ENCODE peak calls at places on chromosomes 6 and 20, in seven cellular contexts. B, M, V, Z, U, D and T are unnamed samples.

GRCh38 chr6:44113396-44113795 is 13.9 kb downstream of the MRPL14 start:
- DNase-seq in B (no peak), D (no peak), V (no peak), U (no peak), M (no peak), Z (no peak), T (no peak)

GRCh38 chr20:11235058-11235457 is 561.3 kb upstream of the JAG1 start:
- DNase-seq in Z (no peak), B (peak), V (no peak), D (no peak), M (no peak), U (no peak), T (no peak)

GRCh38 chr20:19926581-19926980 is 90.6 kb upstream of the NAA20 start:
- DNase-seq in B (no peak), Z (no peak), U (peak), M (no peak), D (no peak), V (no peak), T (no peak)

GRCh38 chr6:36847152-36847551 is 7.9 kb upstream of the CPNE5 start:
- DNase-seq in U (no peak), M (no peak), D (no peak), Z (no peak), B (no peak), V (no peak), T (no peak)

GRCh38 chr20:2141592-2142575 is 40.3 kb downstream of the STK35 start:
- DNase-seq in V (no peak), U (no peak), D (peak), B (no peak), Z (no peak), M (no peak), T (no peak)

GRCh38 chr6:6659600-6660327 is 71.2 kb downstream of the LY86 start:
- DNase-seq in D (peak), M (peak), Z (no peak), B (no peak), U (no peak), V (no peak), T (no peak)

GRCh38 chr6:160279850-160280249 is 21.2 kb upstream of the SLC22A2 start:
- DNase-seq in Z (no peak), B (peak), V (no peak), M (no peak), D (no peak), U (no peak), T (no peak)

GRCh38 chr20:35192071-35192872 is 20.4 kb downstream of the PROCR start:
- DNase-seq in B (no peak), D (no peak), Z (peak), U (peak), V (no peak), M (no peak), T (no peak)

GRCh38 chr6:124441430-124441829 is 520.8 kb upstream of the RNF217 start:
- DNase-seq in U (no peak), D (no peak), V (no peak), Z (no peak), B (no peak), M (no peak), T (no peak)

GRCh38 chr6:41271901-41272395 is 14.5 kb downstream of the TREM1 start:
- DNase-seq in M (no peak), D (peak), U (no peak), V (peak), Z (no peak), B (no peak), T (no peak)

GRCh38 chr6:32845381-32845884 is 1.6 kb upstream of the PSMB8 start:
- DNase-seq in U (no peak), V (no peak), M (peak), B (no peak), Z (no peak), D (no peak), T (no peak)

GRCh38 chr20:46128310-46129151 is 10.4 kb downstream of the CD40 start:
- DNase-seq in M (peak), V (no peak), B (no peak), D (no peak), U (peak), Z (peak), T (peak)

GRCh38 chr6:159062564-159062945 is 17.8 kb upstream of the TAGAP start:
- DNase-seq in B (no peak), V (no peak), Z (no peak), M (peak), D (no peak), U (no peak), T (no peak)

GRCh38 chr6:126773122-126773805 is 345.2 kb upstream of the RSPO3 start:
- DNase-seq in B (no peak), Z (no peak), U (peak), V (no peak), D (no peak), M (no peak), T (no peak)

GRCh38 chr20:32534661-32535240 is 50.4 kb downstream of the NOL4L start:
- DNase-seq in U (no peak), V (no peak), B (no peak), D (no peak), Z (no peak), M (peak), T (no peak)

GRCh38 chr20:61954276-61955021 is 111.2 kb downstream of the TAF4 start:
- DNase-seq in D (no peak), Z (peak), M (no peak), V (peak), U (no peak), B (no peak), T (no peak)

GRCh38 chr6:109424946-109425345 is 15.5 kb downstream of the PPIL6 start:
- DNase-seq in D (no peak), M (no peak), B (no peak), Z (no peak), V (no peak), U (no peak), T (no peak)

GRCh38 chr6:154509421-154510143 is 903 bp downstream of the CNKSR3 start:
- DNase-seq in D (peak), V (peak), M (no peak), B (peak), U (peak), Z (peak), T (no peak)

GRCh38 chr6:119922814-119923213 is 573.3 kb upstream of the MAN1A1 start:
- DNase-seq in B (no peak), D (no peak), Z (no peak), M (no peak), U (no peak), V (no peak), T (no peak)

GRCh38 chr20:10982692-10983091 is 308.9 kb upstream of the JAG1 start:
- DNase-seq in B (peak), D (peak), U (peak), Z (peak), V (no peak), M (no peak), T (no peak)

GRCh38 chr6:98875375-98875774 is 41.0 kb downstream of the POU3F2 start:
- DNase-seq in M (no peak), V (no peak), Z (peak), B (no peak), U (no peak), D (no peak), T (no peak)

GRCh38 chr6:164325168-164325567 is 910.6 kb downstream of the QKI start:
- DNase-seq in M (no peak), V (no peak), Z (no peak), D (no peak), U (no peak), B (no peak), T (no peak)

GRCh38 chr6:143805832-143806281 is 37.3 kb upstream of the LTV1 start:
- DNase-seq in U (no peak), B (no peak), D (no peak), M (no peak), Z (no peak), V (no peak), T (no peak)

GRCh38 chr20:8464368-8464767 is 332.3 kb downstream of the PLCB1 start:
- DNase-seq in B (no peak), D (no peak), U (no peak), V (no peak), Z (no peak), M (peak), T (no peak)

GRCh38 chr20:9543214-9543613 is 28.8 kb downstream of the LAMP5 start:
- DNase-seq in D (no peak), V (no peak), M (no peak), Z (no peak), B (no peak), U (no peak), T (no peak)

GRCh38 chr6:98839788-98840361 is 5.5 kb downstream of the POU3F2 start:
- DNase-seq in D (no peak), Z (no peak), U (peak), V (no peak), M (no peak), B (no peak), T (peak)

GRCh38 chr6:40962241-40962640 is 76.8 kb downstream of the UNC5CL start:
- DNase-seq in Z (no peak), V (no peak), B (peak), D (no peak), M (no peak), U (no peak), T (no peak)

GRCh38 chr20:6819599-6819998 is 52.1 kb downstream of the BMP2 start:
- DNase-seq in V (no peak), M (no peak), Z (no peak), B (peak), U (peak), D (no peak), T (no peak)

GRCh38 chr6:131065112-131065823 is 2.2 kb upstream of the EPB41L2 start:
- DNase-seq in U (no peak), Z (no peak), V (no peak), D (no peak), M (no peak), B (no peak), T (no peak)

GRCh38 chr6:108574457-108575149 is 13.9 kb downstream of the FOXO3 start:
- DNase-seq in V (no peak), M (no peak), Z (no peak), B (no peak), D (no peak), U (no peak), T (no peak)

GRCh38 chr6:167550936-167551633 is 226.2 kb downstream of the TTLL2 start:
- DNase-seq in D (peak), M (no peak), U (no peak), V (peak), Z (peak), B (no peak), T (peak)

GRCh38 chr6:125197795-125198269 is 44.3 kb downstream of the TPD52L1 start:
- DNase-seq in M (no peak), B (peak), U (peak), Z (peak), V (peak), D (peak), T (no peak)

GRCh38 chr20:35523298-35523888 is 6.1 kb downstream of the C20orf173 start:
- DNase-seq in Z (no peak), U (no peak), D (peak), M (peak), V (no peak), B (peak), T (no peak)

GRCh38 chr6:115945306-115945705 is 115.4 kb downstream of the FRK start:
- DNase-seq in Z (no peak), B (no peak), V (no peak), M (no peak), D (no peak), U (no peak), T (no peak)

GRCh38 chr6:44054635-44055559 is 72.4 kb downstream of the MRPL14 start:
- DNase-seq in U (no peak), B (no peak), M (no peak), V (no peak), Z (no peak), D (peak), T (no peak)

GRCh38 chr20:37524221-37524700 is 3.2 kb downstream of the NNAT start:
- DNase-seq in U (no peak), M (no peak), D (no peak), Z (no peak), V (no peak), B (no peak), T (no peak)

GRCh38 chr20:33914871-33915270 is 78.8 kb upstream of the RALY start:
- DNase-seq in U (no peak), B (peak), D (no peak), Z (no peak), V (no peak), M (peak), T (no peak)

GRCh38 chr6:63598001-63598250 is 25.6 kb downstream of the LOC128125822 start:
- DNase-seq in U (no peak), M (no peak), D (no peak), Z (no peak), V (no peak), B (no peak), T (no peak)

DNA sequence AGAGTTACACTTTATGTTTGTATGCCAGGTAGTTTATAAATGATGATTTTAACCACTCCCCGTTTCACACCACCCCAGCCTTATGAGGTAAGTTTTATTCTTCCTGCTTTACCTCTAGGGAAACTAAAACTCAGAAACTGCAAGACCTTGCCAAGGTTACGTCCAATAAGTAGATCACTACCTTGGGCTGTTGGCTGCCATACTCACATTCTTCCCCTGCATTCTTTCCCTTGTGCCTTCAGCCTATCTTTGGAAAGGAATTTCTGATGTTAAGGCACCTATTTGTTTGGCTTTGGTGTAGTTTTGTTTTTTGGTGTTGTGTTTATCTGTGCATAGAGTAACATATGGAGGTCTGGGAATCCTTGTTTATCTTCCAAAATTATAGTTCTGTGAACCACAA is 122.1 kb downstream of the UST start:
- DNase-seq in M (no peak), Z (no peak), B (no peak), V (no peak), D (no peak), U (peak), T (no peak)
- H3K27ac ChIP-seq in M (no peak), Z (no peak), B (no peak), V (no peak), D (no peak), U (peak), T (no peak)

GRCh38 chr6:92159046-92159445 is 1260.3 kb downstream of the EPHA7 start:
- DNase-seq in Z (no peak), M (no peak), B (no peak), D (no peak), V (no peak), U (no peak), T (no peak)

GRCh38 chr6:92160226-92160625 is 1259.1 kb downstream of the EPHA7 start:
- DNase-seq in V (no peak), B (no peak), U (no peak), D (no peak), Z (no peak), M (no peak), T (no peak)

DNA sequence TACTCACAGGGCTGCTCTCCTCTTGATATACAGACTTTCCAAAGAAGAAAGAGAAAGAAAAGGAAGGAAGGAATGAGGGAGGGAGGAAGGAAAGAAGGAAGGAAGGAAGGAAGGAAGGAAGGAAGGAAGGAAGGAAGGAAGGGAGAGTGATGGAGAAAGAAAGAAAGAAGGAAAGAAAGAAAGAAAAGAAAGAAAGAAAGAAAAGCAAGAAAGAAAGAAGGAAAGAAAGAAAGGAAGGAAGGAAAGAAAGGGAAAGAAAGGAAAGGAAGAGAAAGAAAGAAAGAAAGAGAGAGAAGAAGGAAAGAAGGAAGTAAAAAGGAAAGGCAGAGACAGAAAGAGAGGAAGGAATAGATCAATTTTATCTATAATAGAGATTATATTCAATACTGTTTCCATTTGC is 1257.4 kb downstream of the EPHA7 start:
- DNase-seq in M (no peak), U (no peak), B (no peak), Z (no peak), V (no peak), D (no peak), T (no peak)
- H3K27ac ChIP-seq in M (no peak), U (no peak), B (no peak), Z (no peak), V (no peak), D (no peak), T (no peak)

GRCh38 chr6:157047328-157047727 is 270.1 kb downstream of the ARID1B start:
- DNase-seq in Z (no peak), V (no peak), M (no peak), D (no peak), U (no peak), B (no peak), T (no peak)

GRCh38 chr6:157047951-157048350 is 270.8 kb downstream of the ARID1B start:
- DNase-seq in D (no peak), Z (no peak), V (no peak), M (no peak), B (no peak), U (no peak), T (no peak)

GRCh38 chr6:157045831-157046454 is 268.8 kb downstream of the ARID1B start:
- DNase-seq in D (no peak), U (peak), V (no peak), B (peak), M (no peak), Z (no peak), T (no peak)

GRCh38 chr6:157049126-157049525 is 271.9 kb downstream of the ARID1B start:
- DNase-seq in V (no peak), U (no peak), B (no peak), D (no peak), Z (no peak), M (no peak), T (no peak)

DNA sequence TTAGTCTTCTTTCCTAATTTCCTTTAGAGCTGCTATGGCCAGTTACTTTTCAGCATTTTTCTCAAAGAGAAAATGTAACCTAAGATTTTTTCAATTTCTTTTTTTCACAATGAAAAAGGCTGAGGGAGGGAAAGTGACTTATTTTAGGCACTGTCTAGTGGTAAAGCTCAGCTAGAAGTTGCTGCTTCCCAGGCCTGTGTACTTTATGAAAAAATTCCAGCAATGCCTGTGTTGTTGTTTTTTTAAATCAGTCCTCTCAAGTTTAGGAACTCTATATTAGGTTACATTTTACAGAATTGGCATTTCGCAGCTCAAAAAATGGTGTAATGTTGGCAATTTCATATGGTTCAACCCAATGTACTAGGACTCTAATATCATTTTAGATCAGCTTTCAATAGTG is 269.6 kb downstream of the ARID1B start:
- DNase-seq in B (no peak), D (no peak), V (no peak), U (no peak), Z (no peak), M (no peak), T (no peak)
- H3K27ac ChIP-seq in B (no peak), D (no peak), V (no peak), U (peak), Z (no peak), M (no peak), T (no peak)

DNA sequence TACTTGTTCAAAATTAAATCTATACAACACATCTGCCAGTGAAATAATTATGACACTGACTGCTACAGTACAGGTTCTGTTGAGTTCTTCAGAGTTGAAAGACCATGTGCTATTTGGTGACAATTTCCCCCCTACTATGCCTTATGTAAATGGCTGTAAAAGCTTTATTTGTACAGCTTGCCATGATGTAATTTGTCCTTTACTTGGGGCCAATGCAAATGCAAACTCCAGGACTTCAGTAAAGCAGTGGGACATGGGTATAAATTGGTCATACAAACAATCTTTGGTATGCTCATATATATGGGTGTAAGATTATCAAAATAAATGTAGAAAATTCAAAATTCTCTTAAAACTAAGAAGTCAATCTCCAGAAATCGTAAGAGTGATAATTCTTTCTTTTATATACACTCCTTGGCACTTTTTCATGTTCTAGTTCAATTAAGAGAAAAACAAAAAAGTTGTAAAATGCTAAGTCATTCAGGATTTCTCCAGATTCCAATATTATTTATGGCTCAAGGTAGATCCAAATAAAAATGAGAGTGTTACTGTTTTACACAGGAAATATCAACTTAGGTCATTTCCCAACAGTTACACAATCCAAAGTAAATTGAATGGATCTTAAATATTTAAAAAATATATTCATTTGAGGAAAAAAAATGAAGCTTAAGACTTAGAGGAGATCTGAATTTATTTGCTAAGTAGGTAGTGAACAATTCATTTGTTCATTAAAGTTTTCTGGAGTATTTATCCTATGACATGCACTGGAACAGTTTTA is 1310.5 kb upstream of the CITED2 start:
- DNase-seq in U (no peak), V (no peak), D (no peak), B (no peak), M (no peak), Z (no peak), T (no peak)
- H3K27ac ChIP-seq in U (no peak), V (no peak), D (no peak), B (no peak), M (no peak), Z (no peak), T (no peak)

GRCh38 chr6:134175532-134176282 is 123.3 kb upstream of the SLC2A12 start:
- DNase-seq in D (peak), B (peak), Z (peak), V (peak), U (peak), M (no peak), T (no peak)

GRCh38 chr6:134178230-134179044 is 126.0 kb upstream of the SLC2A12 start:
- DNase-seq in Z (peak), D (peak), U (peak), B (peak), V (peak), M (peak), T (peak)

GRCh38 chr6:134177236-134177635 is 124.8 kb upstream of the SLC2A12 start:
- DNase-seq in V (no peak), U (no peak), Z (no peak), D (no peak), M (no peak), B (no peak), T (no peak)

GRCh38 chr6:134176283-134176975 is 124.0 kb upstream of the SLC2A12 start:
- DNase-seq in D (peak), U (peak), B (no peak), M (no peak), V (peak), Z (peak), T (peak)

GRCh38 chr6:134177753-134178229 is 125.4 kb upstream of the SLC2A12 start:
- DNase-seq in V (no peak), Z (no peak), M (no peak), B (no peak), D (no peak), U (no peak), T (no peak)
- H3K27ac ChIP-seq in V (peak), Z (no peak), M (no peak), B (peak), D (peak), U (no peak), T (peak)